ENCODE peak calls at places on chromosome 14, in nine cellular contexts. X is T-cell; O is stimulated activated CD8-positive, alpha-beta memory T cell treated with anti-CD3 and anti-CD28 coated beads, Interleukin-2, amount 100 ng/mL, for 1 hour; H is amygdala; C is germinal center; J is ACHN; I is stimulated activated naive B cell treated with anti-CD40 and anti-IgM and Interleukin-4, amounts not matched to agents 10 μg/mL and 1 μg/mL and 100 μg/mL, for 72 hours; Q is NCI-H2171; E is HS-5. Z is an unnamed sample.

GRCh38 chr14:91413547-91414474 is 3.8 kb downstream of the CCDC88C start:
- DNase-seq in X (peak), O (no peak), H (no peak), C (peak), J (no peak), I (no peak), Q (peak), E (no peak), Z (no peak)

GRCh38 chr14:22980672-22981089 is 1.7 kb downstream of the AJUBA start:
- DNase-seq in X (no peak), O (no peak), H (no peak), C (peak), J (peak), I (no peak), Q (peak), E (no peak), Z (no peak)

GRCh38 chr14:89616425-89617141 is 199.6 kb upstream of the FOXN3 start:
- DNase-seq in X (peak), O (no peak), H (no peak), C (peak), J (no peak), I (no peak), Q (peak), E (no peak), Z (peak)

GRCh38 chr14:64422753-64423152 is 34.6 kb downstream of the MTHFD1 start:
- DNase-seq in X (no peak), O (no peak), H (no peak), C (no peak), J (no peak), I (no peak), Q (no peak), E (no peak), Z (no peak)

GRCh38 chr14:93731753-93732152 is 56.5 kb downstream of the PRIMA1 start:
- DNase-seq in X (no peak), O (no peak), H (no peak), C (no peak), J (no peak), I (no peak), Q (no peak), E (no peak), Z (no peak)

GRCh38 chr14:54675236-54676125 is 108.6 kb downstream of the SAMD4A start:
- DNase-seq in X (no peak), O (no peak), H (no peak), C (no peak), J (no peak), I (no peak), Q (no peak), E (no peak), Z (no peak)

GRCh38 chr14:104277416-104278213 is 139.2 kb downstream of the KIF26A start:
- DNase-seq in X (no peak), O (no peak), H (no peak), C (no peak), J (no peak), I (no peak), Q (no peak), E (no peak), Z (no peak)

GRCh38 chr14:103087343-103087835 is 3.4 kb downstream of the LBHD2 start:
- DNase-seq in X (no peak), O (no peak), H (no peak), C (no peak), J (no peak), I (no peak), Q (no peak), E (no peak), Z (no peak)

GRCh38 chr14:69985456-69985855 is 106.2 kb downstream of the SMOC1 start:
- DNase-seq in X (no peak), O (no peak), H (no peak), C (no peak), J (no peak), I (no peak), Q (no peak), E (no peak), Z (no peak)

GRCh38 chr14:91159182-91159581 is 45.3 kb downstream of the DGLUCY start:
- DNase-seq in X (no peak), O (no peak), H (no peak), C (no peak), J (no peak), I (no peak), Q (no peak), E (no peak), Z (no peak)

GRCh38 chr14:65877631-65878030 is 465.1 kb downstream of the FUT8 start:
- DNase-seq in X (no peak), O (no peak), H (no peak), C (no peak), J (no peak), I (no peak), Q (no peak), E (no peak), Z (no peak)

GRCh38 chr14:30756594-30756993 is 117.8 kb upstream of the COCH start:
- DNase-seq in X (no peak), O (no peak), H (no peak), C (no peak), J (no peak), I (no peak), Q (no peak), E (no peak), Z (no peak)

GRCh38 chr14:66395300-66395699 is 90.9 kb upstream of the CCDC196 start:
- DNase-seq in X (no peak), O (no peak), H (no peak), C (no peak), J (no peak), I (no peak), Q (no peak), E (no peak), Z (no peak)

GRCh38 chr14:63727736-63728728 is at the start of gene SGPP1:
- DNase-seq in X (peak), O (peak), H (peak), C (peak), J (peak), I (peak), Q (peak), E (peak), Z (peak)

GRCh38 chr14:50388256-50388931 is 8.3 kb downstream of the CDKL1 start:
- DNase-seq in X (no peak), O (no peak), H (no peak), C (no peak), J (no peak), I (no peak), Q (no peak), E (no peak), Z (no peak)

GRCh38 chr14:34781242-34781641 is 66.8 kb upstream of the CFL2 start:
- DNase-seq in X (no peak), O (no peak), H (no peak), C (peak), J (no peak), I (no peak), Q (no peak), E (peak), Z (no peak)

GRCh38 chr14:70731447-70732239 is 77.7 kb downstream of the MAP3K9 start:
- DNase-seq in X (no peak), O (no peak), H (no peak), C (no peak), J (peak), I (no peak), Q (no peak), E (no peak), Z (no peak)

GRCh38 chr14:71498151-71498734 is 434.0 kb upstream of the RGS6 start:
- DNase-seq in X (no peak), O (no peak), H (no peak), C (peak), J (no peak), I (no peak), Q (no peak), E (no peak), Z (no peak)

GRCh38 chr14:32588448-32589320 is 259.6 kb downstream of the AKAP6 start:
- DNase-seq in X (no peak), O (no peak), H (no peak), C (peak), J (peak), I (no peak), Q (no peak), E (no peak), Z (peak)

GRCh38 chr14:50237448-50237847 is 6.1 kb upstream of the SOS2 start:
- DNase-seq in X (no peak), O (no peak), H (no peak), C (peak), J (no peak), I (no peak), Q (no peak), E (no peak), Z (no peak)

GRCh38 chr14:26888592-26888991 is 290.8 kb upstream of the NOVA1 start:
- DNase-seq in X (no peak), O (no peak), H (no peak), C (no peak), J (no peak), I (no peak), Q (no peak), E (no peak), Z (no peak)

GRCh38 chr14:20748439-20748838 is 2.8 kb downstream of the EDDM3A start:
- DNase-seq in X (no peak), O (no peak), H (no peak), C (no peak), J (no peak), I (no peak), Q (no peak), E (no peak), Z (no peak)

GRCh38 chr14:35986219-35986573 is 160.1 kb downstream of the BRMS1L start:
- DNase-seq in X (no peak), O (no peak), H (no peak), C (no peak), J (no peak), I (no peak), Q (no peak), E (no peak), Z (no peak)

GRCh38 chr14:54568821-54569591 is 2.1 kb downstream of the SAMD4A start:
- DNase-seq in X (no peak), O (no peak), H (no peak), C (no peak), J (no peak), I (no peak), Q (no peak), E (no peak), Z (no peak)